ENCODE peak calls at places on chromosomes 16 and 17, in four cellular contexts. One of them, this sample, is unnamed. For H3K36me3, the result is how much of the 10 kb centered on the place peaks cover.

GRCh38 chr17:48618366-48618896 is 3.3 kb upstream of the HOXB8 start:
- DNase-seq in stomach: peak
- DNase-seq in thoracic aorta: peak
- DNase-seq in bronchial epithelial cell: peak
- DNase-seq in this sample: peak

GRCh38 chr16:49587511-49587910 is 213.9 kb downstream of the C16orf78 start:
- DNase-seq in thoracic aorta: no peak
- DNase-seq in bronchial epithelial cell: no peak
- DNase-seq in stomach: no peak
- DNase-seq in this sample: no peak

GRCh38 chr17:70060415-70060814 is 14.6 kb upstream of the KCNJ16 start:
- DNase-seq in bronchial epithelial cell: no peak
- DNase-seq in stomach: peak
- DNase-seq in thoracic aorta: no peak
- DNase-seq in this sample: no peak

GRCh38 chr16:57753448-57754353 is 18.1 kb downstream of the KATNB1 start:
- DNase-seq in thoracic aorta: no peak
- DNase-seq in stomach: no peak
- DNase-seq in bronchial epithelial cell: no peak
- DNase-seq in this sample: peak

GRCh38 chr16:69188716-69189115 is 1.8 kb downstream of the SNTB2 start:
- DNase-seq in stomach: no peak
- DNase-seq in bronchial epithelial cell: peak
- DNase-seq in thoracic aorta: no peak
- DNase-seq in this sample: no peak

GRCh38 chr17:51046527-51047384 is 73.9 kb downstream of the SPAG9 start:
- DNase-seq in bronchial epithelial cell: peak
- DNase-seq in thoracic aorta: no peak
- DNase-seq in stomach: no peak
- DNase-seq in this sample: no peak

GRCh38 chr17:16046966-16047365 is 47.3 kb downstream of the TTC19 start:
- DNase-seq in bronchial epithelial cell: no peak
- DNase-seq in thoracic aorta: no peak
- DNase-seq in stomach: no peak
- DNase-seq in this sample: no peak

GRCh38 chr16:81174644-81175324 is 63.7 kb upstream of the BCO1 start:
- DNase-seq in stomach: no peak
- DNase-seq in thoracic aorta: no peak
- DNase-seq in bronchial epithelial cell: peak
- DNase-seq in this sample: no peak

GRCh38 chr17:35849469-35850348 is 19.0 kb downstream of the HEATR9 start:
- DNase-seq in stomach: peak
- DNase-seq in bronchial epithelial cell: peak
- DNase-seq in thoracic aorta: no peak
- DNase-seq in this sample: no peak

GRCh38 chr17:68468334-68468733 is 11.0 kb upstream of the WIPI1 start:
- DNase-seq in thoracic aorta: no peak
- DNase-seq in stomach: no peak
- DNase-seq in bronchial epithelial cell: no peak
- DNase-seq in this sample: no peak

GRCh38 chr16:56262148-56262878 is 71.0 kb downstream of the GNAO1 start:
- DNase-seq in bronchial epithelial cell: peak
- DNase-seq in thoracic aorta: no peak
- DNase-seq in stomach: no peak
- DNase-seq in this sample: no peak

GRCh38 chr17:69331746-69332145 is 4.8 kb upstream of the ABCA5 start:
- DNase-seq in thoracic aorta: no peak
- DNase-seq in stomach: no peak
- DNase-seq in bronchial epithelial cell: no peak
- DNase-seq in this sample: no peak

GRCh38 chr17:7842950-7843535 is 9.0 kb downstream of the KDM6B start:
- DNase-seq in stomach: peak
- DNase-seq in bronchial epithelial cell: peak
- DNase-seq in thoracic aorta: no peak
- DNase-seq in this sample: peak

GRCh38 chr17:15659663-15660062 is 24.4 kb downstream of the TRIM16 start:
- DNase-seq in bronchial epithelial cell: peak
- DNase-seq in stomach: peak
- DNase-seq in thoracic aorta: no peak
- DNase-seq in this sample: no peak

GRCh38 chr16:82682757-82683156 is 56.0 kb downstream of the CDH13 start:
- DNase-seq in bronchial epithelial cell: no peak
- DNase-seq in thoracic aorta: no peak
- DNase-seq in stomach: no peak
- DNase-seq in this sample: no peak

GRCh38 chr16:70747703-70748631 is 53.0 kb downstream of the VAC14 start:
- DNase-seq in thoracic aorta: no peak
- DNase-seq in stomach: no peak
- DNase-seq in bronchial epithelial cell: peak
- DNase-seq in this sample: no peak

DNA sequence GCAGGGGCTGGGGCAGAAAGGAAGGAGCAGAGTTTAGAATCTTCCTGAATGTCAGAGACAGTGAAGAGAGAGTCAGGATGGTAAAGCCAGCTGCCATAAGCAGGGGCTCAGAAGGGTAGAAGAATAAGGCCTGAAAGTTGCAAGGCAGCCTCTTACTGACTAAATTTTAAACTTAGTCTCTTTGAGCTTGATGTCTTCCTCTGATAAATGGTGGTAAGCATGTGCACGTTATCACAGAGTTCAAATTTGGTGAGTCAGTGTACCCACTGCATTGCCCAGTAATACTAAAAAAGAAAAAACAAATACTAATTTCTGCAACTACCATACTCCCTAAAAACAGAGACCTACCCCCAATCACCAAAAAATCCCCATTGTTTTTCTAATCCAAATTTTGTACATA is 45.2 kb downstream of the SIAH1 start:
- DNase-seq in stomach: no peak
- DNase-seq in bronchial epithelial cell: no peak
- DNase-seq in thoracic aorta: no peak
- DNase-seq in this sample: no peak
- H3K36me3 ChIP-seq in stomach: under half
- H3K36me3 ChIP-seq in bronchial epithelial cell: under half
- H3K36me3 ChIP-seq in thoracic aorta: under half
- H3K36me3 ChIP-seq in this sample: under half

DNA sequence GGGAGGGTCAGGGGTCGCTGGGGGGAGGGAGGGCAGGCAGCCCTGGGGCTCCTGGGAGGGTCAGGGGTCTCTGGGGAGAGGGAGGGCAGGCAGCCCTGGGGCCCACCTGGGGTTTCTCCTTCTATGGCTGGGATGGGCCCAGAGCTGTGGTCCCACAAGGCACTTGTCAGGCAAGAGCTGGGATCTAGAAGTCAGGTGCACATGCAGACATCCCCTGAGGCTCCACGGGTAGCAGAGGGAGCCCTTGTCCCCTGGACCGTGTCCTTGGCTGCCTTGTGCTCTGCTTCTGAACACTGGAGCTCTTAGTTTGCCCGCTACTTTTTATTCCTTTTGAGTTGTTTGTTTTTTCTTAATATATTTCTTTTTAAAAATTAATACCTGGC is 1.8 kb downstream of the TUBB3 start:
- DNase-seq in thoracic aorta: no peak
- DNase-seq in bronchial epithelial cell: no peak
- DNase-seq in stomach: no peak
- DNase-seq in this sample: no peak
- H3K4me3 ChIP-seq in thoracic aorta: no peak
- H3K4me3 ChIP-seq in bronchial epithelial cell: no peak
- H3K4me3 ChIP-seq in stomach: no peak
- H3K4me3 ChIP-seq in this sample: no peak

GRCh38 chr17:80996422-80997305 is 5.0 kb downstream of the CHMP6 start:
- DNase-seq in thoracic aorta: peak
- DNase-seq in stomach: no peak
- DNase-seq in bronchial epithelial cell: no peak
- DNase-seq in this sample: no peak
- H3K36me3 ChIP-seq in thoracic aorta: under half
- H3K36me3 ChIP-seq in stomach: under half
- H3K36me3 ChIP-seq in bronchial epithelial cell: under half
- H3K36me3 ChIP-seq in this sample: under half

DNA sequence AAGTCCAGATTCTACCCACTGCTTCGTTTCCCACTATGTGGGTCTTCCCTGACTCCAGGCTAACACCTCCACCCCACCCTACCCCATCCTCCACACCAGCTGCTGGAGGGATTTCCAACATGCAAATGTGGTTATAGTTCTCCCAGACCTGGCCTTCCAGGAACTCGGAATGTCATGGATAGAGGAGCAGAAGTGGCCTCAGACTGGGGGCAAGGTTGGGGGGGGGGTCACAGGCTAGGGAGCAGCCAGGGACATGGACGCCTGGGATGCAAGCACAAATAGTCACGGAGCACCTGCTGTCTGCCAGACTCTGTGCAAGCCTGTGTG is 2.0 kb downstream of the CAMKK1 start:
- DNase-seq in thoracic aorta: no peak
- DNase-seq in stomach: no peak
- DNase-seq in bronchial epithelial cell: no peak
- DNase-seq in this sample: no peak
- H3K4me3 ChIP-seq in thoracic aorta: no peak
- H3K4me3 ChIP-seq in stomach: no peak
- H3K4me3 ChIP-seq in bronchial epithelial cell: no peak
- H3K4me3 ChIP-seq in this sample: no peak

GRCh38 chr17:59783221-59784016 is 76.0 kb downstream of the VMP1 start:
- DNase-seq in thoracic aorta: no peak
- DNase-seq in stomach: no peak
- DNase-seq in bronchial epithelial cell: peak
- DNase-seq in this sample: no peak
- H3K36me3 ChIP-seq in thoracic aorta: under half
- H3K36me3 ChIP-seq in stomach: under half
- H3K36me3 ChIP-seq in bronchial epithelial cell: under half
- H3K36me3 ChIP-seq in this sample: under half

GRCh38 chr17:76682306-76682705 is 28.5 kb downstream of the MXRA7 start:
- DNase-seq in bronchial epithelial cell: no peak
- DNase-seq in stomach: no peak
- DNase-seq in thoracic aorta: no peak
- DNase-seq in this sample: peak
- H3K4me3 ChIP-seq in bronchial epithelial cell: no peak
- H3K4me3 ChIP-seq in stomach: no peak
- H3K4me3 ChIP-seq in thoracic aorta: no peak
- H3K4me3 ChIP-seq in this sample: no peak

GRCh38 chr17:46059457-46059856 is 60.4 kb downstream of the STH start:
- DNase-seq in bronchial epithelial cell: no peak
- DNase-seq in stomach: no peak
- DNase-seq in thoracic aorta: no peak
- DNase-seq in this sample: no peak
- H3K36me3 ChIP-seq in bronchial epithelial cell: under half
- H3K36me3 ChIP-seq in stomach: under half
- H3K36me3 ChIP-seq in thoracic aorta: under half
- H3K36me3 ChIP-seq in this sample: under half

DNA sequence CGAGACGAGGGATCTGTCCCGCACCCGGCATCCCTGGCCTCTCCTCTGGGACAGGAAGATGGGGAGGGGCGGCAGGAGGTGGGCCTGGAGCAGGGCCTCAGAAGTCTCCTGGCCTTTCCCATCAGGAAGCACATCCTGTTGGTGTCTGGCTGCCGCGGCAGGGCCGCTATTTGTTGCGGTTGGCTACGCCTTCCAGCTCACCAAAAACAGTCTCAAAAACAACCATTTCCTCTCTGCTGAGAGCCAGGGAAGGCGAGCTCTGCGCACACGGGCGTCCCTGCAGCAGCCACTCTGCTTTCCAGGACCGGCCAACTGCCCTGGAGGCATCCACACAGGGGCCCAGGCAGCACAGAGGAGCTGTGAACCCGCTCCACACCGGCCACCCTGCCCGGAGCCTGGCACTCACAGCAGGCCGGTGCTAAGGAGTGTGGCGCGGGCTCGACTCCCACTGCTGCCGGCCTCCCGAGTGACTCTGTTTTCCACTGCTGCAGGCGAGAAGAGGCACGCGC is at the start of gene TMEM204:
- DNase-seq in bronchial epithelial cell: no peak
- DNase-seq in thoracic aorta: no peak
- DNase-seq in stomach: peak
- DNase-seq in this sample: peak
- H3K4me3 ChIP-seq in bronchial epithelial cell: no peak
- H3K4me3 ChIP-seq in thoracic aorta: peak
- H3K4me3 ChIP-seq in stomach: peak
- H3K4me3 ChIP-seq in this sample: peak

GRCh38 chr17:49621420-49621819 is 45.7 kb downstream of the NXPH3 start:
- DNase-seq in stomach: no peak
- DNase-seq in bronchial epithelial cell: no peak
- DNase-seq in thoracic aorta: no peak
- DNase-seq in this sample: no peak
- H3K36me3 ChIP-seq in stomach: under half
- H3K36me3 ChIP-seq in bronchial epithelial cell: under half
- H3K36me3 ChIP-seq in thoracic aorta: under half
- H3K36me3 ChIP-seq in this sample: under half